ENCODE peak calls at places on chromosome 16, in ten cellular contexts. One of them, this sample, is unnamed.

GRCh38 chr16:83998091-83998490 is 30.0 kb downstream of the NECAB2 start:
- DNase-seq in NCI-H69: no peak
- DNase-seq in mucosa of descending colon: no peak
- DNase-seq in fibroblast of the aortic adventitia: no peak
- DNase-seq in NCI-H1930: no peak
- DNase-seq in AG08395: no peak
- DNase-seq in fibroblast of mammary gland: no peak
- DNase-seq in left lung: no peak
- DNase-seq in T-helper 1 cell: no peak
- DNase-seq in NCI-H1048: no peak
- DNase-seq in this sample: no peak

GRCh38 chr16:83728518-83728917 is 79.3 kb upstream of the HSBP1 start:
- DNase-seq in mucosa of descending colon: no peak
- DNase-seq in left lung: no peak
- DNase-seq in fibroblast of mammary gland: no peak
- DNase-seq in NCI-H1048: no peak
- DNase-seq in AG08395: no peak
- DNase-seq in fibroblast of the aortic adventitia: no peak
- DNase-seq in NCI-H69: peak; percentile 72
- DNase-seq in T-helper 1 cell: no peak
- DNase-seq in NCI-H1930: no peak
- DNase-seq in this sample: no peak

GRCh38 chr16:24801761-24802302 is 43.9 kb upstream of the SLC5A11 start:
- DNase-seq in NCI-H1930: no peak
- DNase-seq in NCI-H69: no peak
- DNase-seq in T-helper 1 cell: no peak
- DNase-seq in left lung: no peak
- DNase-seq in NCI-H1048: no peak
- DNase-seq in fibroblast of mammary gland: no peak
- DNase-seq in mucosa of descending colon: no peak
- DNase-seq in AG08395: no peak
- DNase-seq in fibroblast of the aortic adventitia: no peak
- DNase-seq in this sample: no peak

GRCh38 chr16:56477096-56477878 is 25.9 kb downstream of the OGFOD1 start:
- DNase-seq in fibroblast of mammary gland: peak; percentile 91
- DNase-seq in NCI-H1048: no peak
- DNase-seq in left lung: no peak
- DNase-seq in fibroblast of the aortic adventitia: peak; percentile 84
- DNase-seq in AG08395: peak; percentile 92
- DNase-seq in NCI-H69: no peak
- DNase-seq in mucosa of descending colon: no peak
- DNase-seq in NCI-H1930: no peak
- DNase-seq in T-helper 1 cell: no peak
- DNase-seq in this sample: no peak

GRCh38 chr16:48901712-48902374 is 291.9 kb upstream of the N4BP1 start:
- DNase-seq in NCI-H1048: no peak
- DNase-seq in AG08395: peak; percentile 29
- DNase-seq in NCI-H1930: no peak
- DNase-seq in fibroblast of the aortic adventitia: no peak
- DNase-seq in NCI-H69: no peak
- DNase-seq in left lung: no peak
- DNase-seq in fibroblast of mammary gland: peak; percentile 3
- DNase-seq in T-helper 1 cell: no peak
- DNase-seq in mucosa of descending colon: no peak
- DNase-seq in this sample: no peak

GRCh38 chr16:30028438-30029093 is 2.5 kb downstream of the TLCD3B start:
- DNase-seq in fibroblast of mammary gland: no peak
- DNase-seq in NCI-H1048: no peak
- DNase-seq in T-helper 1 cell: no peak
- DNase-seq in NCI-H1930: no peak
- DNase-seq in mucosa of descending colon: no peak
- DNase-seq in AG08395: no peak
- DNase-seq in NCI-H69: no peak
- DNase-seq in fibroblast of the aortic adventitia: no peak
- DNase-seq in left lung: peak; percentile 54
- DNase-seq in this sample: no peak

GRCh38 chr16:80084163-80084562 is 456.6 kb upstream of the DYNLRB2 start:
- DNase-seq in NCI-H69: no peak
- DNase-seq in left lung: no peak
- DNase-seq in AG08395: no peak
- DNase-seq in mucosa of descending colon: no peak
- DNase-seq in NCI-H1048: no peak
- DNase-seq in fibroblast of mammary gland: no peak
- DNase-seq in T-helper 1 cell: no peak
- DNase-seq in NCI-H1930: no peak
- DNase-seq in fibroblast of the aortic adventitia: no peak
- DNase-seq in this sample: no peak

GRCh38 chr16:68265078-68265925 is 976 bp downstream of the SLC7A6 start:
- DNase-seq in NCI-H69: peak; percentile 55
- DNase-seq in fibroblast of mammary gland: peak; percentile 69
- DNase-seq in AG08395: peak; percentile 84
- DNase-seq in fibroblast of the aortic adventitia: peak; percentile 74
- DNase-seq in T-helper 1 cell: peak; percentile 43
- DNase-seq in NCI-H1930: no peak
- DNase-seq in left lung: peak; percentile 85
- DNase-seq in NCI-H1048: no peak
- DNase-seq in mucosa of descending colon: peak; percentile 76
- DNase-seq in this sample: peak; percentile 76

GRCh38 chr16:49194499-49195260 is 87.0 kb downstream of the CBLN1 start:
- DNase-seq in fibroblast of mammary gland: no peak
- DNase-seq in NCI-H1048: no peak
- DNase-seq in mucosa of descending colon: no peak
- DNase-seq in T-helper 1 cell: no peak
- DNase-seq in fibroblast of the aortic adventitia: no peak
- DNase-seq in NCI-H1930: no peak
- DNase-seq in AG08395: no peak
- DNase-seq in left lung: no peak
- DNase-seq in NCI-H69: peak; percentile 58
- DNase-seq in this sample: no peak

GRCh38 chr16:69831212-69832123 is 69.3 kb downstream of the WWP2 start:
- DNase-seq in fibroblast of mammary gland: peak; percentile 50
- DNase-seq in NCI-H1048: no peak
- DNase-seq in NCI-H1930: no peak
- DNase-seq in fibroblast of the aortic adventitia: peak; percentile 22
- DNase-seq in left lung: no peak
- DNase-seq in T-helper 1 cell: no peak
- DNase-seq in mucosa of descending colon: no peak
- DNase-seq in NCI-H69: no peak
- DNase-seq in AG08395: peak; percentile 46
- DNase-seq in this sample: no peak

GRCh38 chr16:66481943-66482390 is 54.9 kb downstream of the BEAN1 start:
- DNase-seq in NCI-H1930: no peak
- DNase-seq in fibroblast of the aortic adventitia: no peak
- DNase-seq in fibroblast of mammary gland: no peak
- DNase-seq in NCI-H1048: no peak
- DNase-seq in AG08395: no peak
- DNase-seq in mucosa of descending colon: no peak
- DNase-seq in left lung: no peak
- DNase-seq in NCI-H69: no peak
- DNase-seq in T-helper 1 cell: no peak
- DNase-seq in this sample: no peak

GRCh38 chr16:88382491-88383400 is at the start of gene ZNF469:
- DNase-seq in fibroblast of the aortic adventitia: peak; percentile 40
- DNase-seq in NCI-H1048: no peak
- DNase-seq in left lung: peak; percentile 78
- DNase-seq in NCI-H1930: no peak
- DNase-seq in NCI-H69: peak; percentile 5
- DNase-seq in AG08395: peak; percentile 74
- DNase-seq in fibroblast of mammary gland: peak; percentile 27
- DNase-seq in mucosa of descending colon: peak; percentile 41
- DNase-seq in T-helper 1 cell: no peak
- DNase-seq in this sample: no peak

GRCh38 chr16:73206306-73206705 is 158.4 kb upstream of the ZFHX3 start:
- DNase-seq in T-helper 1 cell: no peak
- DNase-seq in fibroblast of mammary gland: no peak
- DNase-seq in NCI-H1048: no peak
- DNase-seq in mucosa of descending colon: no peak
- DNase-seq in NCI-H69: no peak
- DNase-seq in AG08395: no peak
- DNase-seq in NCI-H1930: no peak
- DNase-seq in fibroblast of the aortic adventitia: peak; percentile 59
- DNase-seq in left lung: no peak
- DNase-seq in this sample: no peak

GRCh38 chr16:13956635-13957196 is 36.8 kb downstream of the ERCC4 start:
- DNase-seq in NCI-H1930: no peak
- DNase-seq in left lung: no peak
- DNase-seq in T-helper 1 cell: no peak
- DNase-seq in fibroblast of mammary gland: no peak
- DNase-seq in NCI-H69: no peak
- DNase-seq in mucosa of descending colon: no peak
- DNase-seq in NCI-H1048: no peak
- DNase-seq in fibroblast of the aortic adventitia: no peak
- DNase-seq in AG08395: no peak
- DNase-seq in this sample: no peak

GRCh38 chr16:23356941-23357340 is 54.8 kb downstream of the SCNN1B start:
- DNase-seq in T-helper 1 cell: no peak
- DNase-seq in AG08395: no peak
- DNase-seq in NCI-H69: no peak
- DNase-seq in left lung: no peak
- DNase-seq in NCI-H1930: no peak
- DNase-seq in fibroblast of mammary gland: no peak
- DNase-seq in fibroblast of the aortic adventitia: no peak
- DNase-seq in NCI-H1048: no peak
- DNase-seq in mucosa of descending colon: peak; percentile 17
- DNase-seq in this sample: no peak

GRCh38 chr16:83623091-83623730 is 184.6 kb upstream of the HSBP1 start:
- DNase-seq in AG08395: no peak
- DNase-seq in mucosa of descending colon: no peak
- DNase-seq in left lung: no peak
- DNase-seq in NCI-H1048: no peak
- DNase-seq in NCI-H1930: no peak
- DNase-seq in NCI-H69: peak; percentile 3
- DNase-seq in fibroblast of the aortic adventitia: no peak
- DNase-seq in T-helper 1 cell: no peak
- DNase-seq in fibroblast of mammary gland: no peak
- DNase-seq in this sample: no peak

This sample was measured in transverse colon.